ENCODE peak calls at places on chromosomes 4 and X, in nine cellular contexts. One of them, this sample, is unnamed.
A peak's percentile ranks its signal among the peaks of the same experiment; 100 is the strongest.

GRCh38 chrX:132676102-132676501 is 187.3 kb upstream of the MBNL3 start:
- DNase-seq in A172: no peak
- DNase-seq in kidney: no peak
- DNase-seq in NCI-H1092: no peak
- DNase-seq in tibial artery: no peak
- DNase-seq in NCI-H1930: no peak
- DNase-seq in hypothalamus: no peak
- DNase-seq in left ventricle myocardium inferior: no peak
- DNase-seq in activated CD4-positive, alpha-beta T cell treated with anti-CD3 and anti-CD28 coated beads, Interleukin-2, amount 10 ng/mL, durations not matched to agents 7 days and 5 days: no peak
- DNase-seq in this sample: no peak

GRCh38 chr4:82388405-82388804 is 14.6 kb upstream of the HNRNPD start:
- DNase-seq in NCI-H1930: no peak
- DNase-seq in activated CD4-positive, alpha-beta T cell treated with anti-CD3 and anti-CD28 coated beads, Interleukin-2, amount 10 ng/mL, durations not matched to agents 7 days and 5 days: no peak
- DNase-seq in tibial artery: no peak
- DNase-seq in kidney: no peak
- DNase-seq in hypothalamus: no peak
- DNase-seq in left ventricle myocardium inferior: no peak
- DNase-seq in A172: no peak
- DNase-seq in NCI-H1092: no peak
- DNase-seq in this sample: no peak

GRCh38 chr4:85940131-85940530 is 419.7 kb downstream of the MAPK10 start:
- DNase-seq in hypothalamus: no peak
- DNase-seq in NCI-H1930: no peak
- DNase-seq in tibial artery: no peak
- DNase-seq in activated CD4-positive, alpha-beta T cell treated with anti-CD3 and anti-CD28 coated beads, Interleukin-2, amount 10 ng/mL, durations not matched to agents 7 days and 5 days: no peak
- DNase-seq in NCI-H1092: no peak
- DNase-seq in A172: no peak
- DNase-seq in kidney: no peak
- DNase-seq in left ventricle myocardium inferior: no peak
- DNase-seq in this sample: no peak

GRCh38 chr4:37471971-37472370 is 214.2 kb downstream of the RELL1 start:
- DNase-seq in A172: no peak
- DNase-seq in kidney: peak; percentile 73
- DNase-seq in NCI-H1092: no peak
- DNase-seq in NCI-H1930: no peak
- DNase-seq in hypothalamus: no peak
- DNase-seq in tibial artery: peak; percentile 29
- DNase-seq in left ventricle myocardium inferior: no peak
- DNase-seq in activated CD4-positive, alpha-beta T cell treated with anti-CD3 and anti-CD28 coated beads, Interleukin-2, amount 10 ng/mL, durations not matched to agents 7 days and 5 days: no peak
- DNase-seq in this sample: peak; percentile 73

GRCh38 chrX:3712080-3712869 is 1.2 kb downstream of the PRKX start:
- DNase-seq in tibial artery: peak; percentile 21
- DNase-seq in NCI-H1092: no peak
- DNase-seq in kidney: no peak
- DNase-seq in activated CD4-positive, alpha-beta T cell treated with anti-CD3 and anti-CD28 coated beads, Interleukin-2, amount 10 ng/mL, durations not matched to agents 7 days and 5 days: no peak
- DNase-seq in NCI-H1930: no peak
- DNase-seq in A172: no peak
- DNase-seq in left ventricle myocardium inferior: no peak
- DNase-seq in hypothalamus: peak; percentile 2
- DNase-seq in this sample: no peak

GRCh38 chrX:14015294-14015693 is 14.4 kb downstream of the GEMIN8 start:
- DNase-seq in NCI-H1092: no peak
- DNase-seq in NCI-H1930: no peak
- DNase-seq in left ventricle myocardium inferior: no peak
- DNase-seq in tibial artery: no peak
- DNase-seq in kidney: no peak
- DNase-seq in hypothalamus: no peak
- DNase-seq in A172: no peak
- DNase-seq in activated CD4-positive, alpha-beta T cell treated with anti-CD3 and anti-CD28 coated beads, Interleukin-2, amount 10 ng/mL, durations not matched to agents 7 days and 5 days: no peak
- DNase-seq in this sample: no peak

GRCh38 chr4:40865696-40866095 is 115.9 kb downstream of the NSUN7 start:
- DNase-seq in kidney: no peak
- DNase-seq in tibial artery: no peak
- DNase-seq in NCI-H1092: no peak
- DNase-seq in hypothalamus: no peak
- DNase-seq in A172: peak; percentile 47
- DNase-seq in activated CD4-positive, alpha-beta T cell treated with anti-CD3 and anti-CD28 coated beads, Interleukin-2, amount 10 ng/mL, durations not matched to agents 7 days and 5 days: no peak
- DNase-seq in left ventricle myocardium inferior: no peak
- DNase-seq in NCI-H1930: no peak
- DNase-seq in this sample: no peak

GRCh38 chrX:17697191-17697590 is 40.1 kb upstream of the SCML1 start:
- DNase-seq in left ventricle myocardium inferior: no peak
- DNase-seq in tibial artery: no peak
- DNase-seq in hypothalamus: no peak
- DNase-seq in A172: no peak
- DNase-seq in activated CD4-positive, alpha-beta T cell treated with anti-CD3 and anti-CD28 coated beads, Interleukin-2, amount 10 ng/mL, durations not matched to agents 7 days and 5 days: no peak
- DNase-seq in kidney: no peak
- DNase-seq in NCI-H1092: no peak
- DNase-seq in NCI-H1930: no peak
- DNase-seq in this sample: no peak

GRCh38 chrX:24081661-24082154 is 27.0 kb downstream of the EIF2S3 start:
- DNase-seq in A172: peak; percentile 74
- DNase-seq in activated CD4-positive, alpha-beta T cell treated with anti-CD3 and anti-CD28 coated beads, Interleukin-2, amount 10 ng/mL, durations not matched to agents 7 days and 5 days: peak; percentile 60
- DNase-seq in tibial artery: peak; percentile 36
- DNase-seq in NCI-H1092: peak; percentile 59
- DNase-seq in kidney: no peak
- DNase-seq in NCI-H1930: peak; percentile 24
- DNase-seq in hypothalamus: peak; percentile 2
- DNase-seq in left ventricle myocardium inferior: peak; percentile 30
- DNase-seq in this sample: peak; percentile 64

GRCh38 chrX:18793601-18794089 is 86.2 kb downstream of the PPEF1 start:
- DNase-seq in left ventricle myocardium inferior: no peak
- DNase-seq in hypothalamus: no peak
- DNase-seq in NCI-H1930: peak; percentile 1
- DNase-seq in tibial artery: no peak
- DNase-seq in activated CD4-positive, alpha-beta T cell treated with anti-CD3 and anti-CD28 coated beads, Interleukin-2, amount 10 ng/mL, durations not matched to agents 7 days and 5 days: no peak
- DNase-seq in A172: no peak
- DNase-seq in kidney: no peak
- DNase-seq in NCI-H1092: no peak
- DNase-seq in this sample: no peak

GRCh38 chrX:10514891-10515290 is 105.5 kb downstream of the MID1 start:
- DNase-seq in left ventricle myocardium inferior: no peak
- DNase-seq in kidney: no peak
- DNase-seq in A172: no peak
- DNase-seq in tibial artery: no peak
- DNase-seq in activated CD4-positive, alpha-beta T cell treated with anti-CD3 and anti-CD28 coated beads, Interleukin-2, amount 10 ng/mL, durations not matched to agents 7 days and 5 days: no peak
- DNase-seq in NCI-H1930: no peak
- DNase-seq in hypothalamus: no peak
- DNase-seq in NCI-H1092: no peak
- DNase-seq in this sample: no peak

GRCh38 chrX:69152398-69152797 is 12.9 kb downstream of the PJA1 start:
- DNase-seq in A172: peak; percentile 29
- DNase-seq in activated CD4-positive, alpha-beta T cell treated with anti-CD3 and anti-CD28 coated beads, Interleukin-2, amount 10 ng/mL, durations not matched to agents 7 days and 5 days: no peak
- DNase-seq in kidney: no peak
- DNase-seq in tibial artery: peak; percentile 48
- DNase-seq in NCI-H1930: no peak
- DNase-seq in NCI-H1092: peak; percentile 55
- DNase-seq in left ventricle myocardium inferior: no peak
- DNase-seq in hypothalamus: peak; percentile 5
- DNase-seq in this sample: no peak

GRCh38 chrX:122878269-122878668 is 305.8 kb upstream of the GRIA3 start:
- DNase-seq in tibial artery: no peak
- DNase-seq in hypothalamus: no peak
- DNase-seq in activated CD4-positive, alpha-beta T cell treated with anti-CD3 and anti-CD28 coated beads, Interleukin-2, amount 10 ng/mL, durations not matched to agents 7 days and 5 days: no peak
- DNase-seq in NCI-H1092: no peak
- DNase-seq in kidney: no peak
- DNase-seq in NCI-H1930: no peak
- DNase-seq in A172: no peak
- DNase-seq in left ventricle myocardium inferior: no peak
- DNase-seq in this sample: no peak

GRCh38 chrX:138917781-138918180 is 206.3 kb upstream of the FGF13 start:
- DNase-seq in left ventricle myocardium inferior: no peak
- DNase-seq in NCI-H1930: no peak
- DNase-seq in NCI-H1092: no peak
- DNase-seq in activated CD4-positive, alpha-beta T cell treated with anti-CD3 and anti-CD28 coated beads, Interleukin-2, amount 10 ng/mL, durations not matched to agents 7 days and 5 days: no peak
- DNase-seq in hypothalamus: no peak
- DNase-seq in kidney: no peak
- DNase-seq in A172: peak; percentile 8
- DNase-seq in tibial artery: no peak
- DNase-seq in this sample: no peak

GRCh38 chr4:186405957-186406356 is 140.0 kb downstream of the F11 start:
- DNase-seq in NCI-H1930: no peak
- DNase-seq in tibial artery: no peak
- DNase-seq in hypothalamus: no peak
- DNase-seq in NCI-H1092: no peak
- DNase-seq in kidney: no peak
- DNase-seq in A172: no peak
- DNase-seq in activated CD4-positive, alpha-beta T cell treated with anti-CD3 and anti-CD28 coated beads, Interleukin-2, amount 10 ng/mL, durations not matched to agents 7 days and 5 days: no peak
- DNase-seq in left ventricle myocardium inferior: no peak
- DNase-seq in this sample: no peak

GRCh38 chr4:184536070-184536880 is 61.9 kb upstream of the IRF2 start:
- DNase-seq in A172: peak; percentile 5
- DNase-seq in left ventricle myocardium inferior: no peak
- DNase-seq in NCI-H1930: no peak
- DNase-seq in hypothalamus: no peak
- DNase-seq in kidney: no peak
- DNase-seq in NCI-H1092: no peak
- DNase-seq in activated CD4-positive, alpha-beta T cell treated with anti-CD3 and anti-CD28 coated beads, Interleukin-2, amount 10 ng/mL, durations not matched to agents 7 days and 5 days: no peak
- DNase-seq in tibial artery: no peak
- DNase-seq in this sample: no peak

GRCh38 chrX:45850197-45850774 is 649.6 kb upstream of the DIPK2B start:
- DNase-seq in NCI-H1092: no peak
- DNase-seq in NCI-H1930: no peak
- DNase-seq in activated CD4-positive, alpha-beta T cell treated with anti-CD3 and anti-CD28 coated beads, Interleukin-2, amount 10 ng/mL, durations not matched to agents 7 days and 5 days: peak; percentile 28
- DNase-seq in left ventricle myocardium inferior: no peak
- DNase-seq in kidney: no peak
- DNase-seq in hypothalamus: no peak
- DNase-seq in A172: peak; percentile 18
- DNase-seq in tibial artery: no peak
- DNase-seq in this sample: no peak

GRCh38 chr4:23818097-23818648 is 71.7 kb downstream of the PPARGC1A start:
- DNase-seq in hypothalamus: no peak
- DNase-seq in tibial artery: no peak
- DNase-seq in activated CD4-positive, alpha-beta T cell treated with anti-CD3 and anti-CD28 coated beads, Interleukin-2, amount 10 ng/mL, durations not matched to agents 7 days and 5 days: no peak
- DNase-seq in A172: no peak
- DNase-seq in kidney: no peak
- DNase-seq in left ventricle myocardium inferior: no peak
- DNase-seq in NCI-H1092: peak; percentile 56
- DNase-seq in NCI-H1930: peak; percentile 93
- DNase-seq in this sample: no peak

GRCh38 chrX:138128025-138128671 is 562.2 kb downstream of the ZIC3 start:
- DNase-seq in tibial artery: no peak
- DNase-seq in kidney: no peak
- DNase-seq in left ventricle myocardium inferior: no peak
- DNase-seq in NCI-H1092: no peak
- DNase-seq in hypothalamus: no peak
- DNase-seq in activated CD4-positive, alpha-beta T cell treated with anti-CD3 and anti-CD28 coated beads, Interleukin-2, amount 10 ng/mL, durations not matched to agents 7 days and 5 days: peak; percentile 15
- DNase-seq in NCI-H1930: peak; percentile 23
- DNase-seq in A172: no peak
- DNase-seq in this sample: no peak

GRCh38 chrX:153414838-153415552 is 3.7 kb downstream of the ZFP92 start:
- DNase-seq in hypothalamus: no peak
- DNase-seq in kidney: no peak
- DNase-seq in left ventricle myocardium inferior: peak; percentile 27
- DNase-seq in NCI-H1930: no peak
- DNase-seq in activated CD4-positive, alpha-beta T cell treated with anti-CD3 and anti-CD28 coated beads, Interleukin-2, amount 10 ng/mL, durations not matched to agents 7 days and 5 days: no peak
- DNase-seq in NCI-H1092: no peak
- DNase-seq in A172: no peak
- DNase-seq in tibial artery: no peak
- DNase-seq in this sample: no peak

GRCh38 chr4:43325220-43325967 is 432.9 kb downstream of the GRXCR1 start:
- DNase-seq in activated CD4-positive, alpha-beta T cell treated with anti-CD3 and anti-CD28 coated beads, Interleukin-2, amount 10 ng/mL, durations not matched to agents 7 days and 5 days: no peak
- DNase-seq in kidney: no peak
- DNase-seq in left ventricle myocardium inferior: no peak
- DNase-seq in tibial artery: no peak
- DNase-seq in A172: no peak
- DNase-seq in hypothalamus: no peak
- DNase-seq in NCI-H1092: no peak
- DNase-seq in NCI-H1930: no peak
- DNase-seq in this sample: no peak

GRCh38 chr4:67122029-67122428 is 423.3 kb downstream of the CENPC start:
- DNase-seq in left ventricle myocardium inferior: no peak
- DNase-seq in NCI-H1092: no peak
- DNase-seq in A172: no peak
- DNase-seq in activated CD4-positive, alpha-beta T cell treated with anti-CD3 and anti-CD28 coated beads, Interleukin-2, amount 10 ng/mL, durations not matched to agents 7 days and 5 days: no peak
- DNase-seq in NCI-H1930: no peak
- DNase-seq in hypothalamus: no peak
- DNase-seq in tibial artery: no peak
- DNase-seq in kidney: no peak
- DNase-seq in this sample: no peak

GRCh38 chr4:174041555-174042110 is 241.8 kb downstream of the FBXO8 start:
- DNase-seq in left ventricle myocardium inferior: no peak
- DNase-seq in activated CD4-positive, alpha-beta T cell treated with anti-CD3 and anti-CD28 coated beads, Interleukin-2, amount 10 ng/mL, durations not matched to agents 7 days and 5 days: no peak
- DNase-seq in kidney: no peak
- DNase-seq in A172: no peak
- DNase-seq in NCI-H1092: no peak
- DNase-seq in tibial artery: no peak
- DNase-seq in NCI-H1930: peak; percentile 73
- DNase-seq in hypothalamus: no peak
- DNase-seq in this sample: no peak

GRCh38 chr4:7422898-7423180 is 11.9 kb downstream of the PSAPL1 start:
- DNase-seq in A172: no peak
- DNase-seq in NCI-H1930: no peak
- DNase-seq in activated CD4-positive, alpha-beta T cell treated with anti-CD3 and anti-CD28 coated beads, Interleukin-2, amount 10 ng/mL, durations not matched to agents 7 days and 5 days: no peak
- DNase-seq in left ventricle myocardium inferior: no peak
- DNase-seq in kidney: no peak
- DNase-seq in NCI-H1092: no peak
- DNase-seq in tibial artery: peak; percentile 17
- DNase-seq in hypothalamus: no peak
- DNase-seq in this sample: no peak

GRCh38 chr4:3236326-3236878 is 12.6 kb upstream of the MSANTD1 start:
- DNase-seq in NCI-H1930: no peak
- DNase-seq in kidney: no peak
- DNase-seq in hypothalamus: no peak
- DNase-seq in NCI-H1092: no peak
- DNase-seq in left ventricle myocardium inferior: no peak
- DNase-seq in activated CD4-positive, alpha-beta T cell treated with anti-CD3 and anti-CD28 coated beads, Interleukin-2, amount 10 ng/mL, durations not matched to agents 7 days and 5 days: no peak
- DNase-seq in A172: no peak
- DNase-seq in tibial artery: no peak
- DNase-seq in this sample: no peak

GRCh38 chr4:84573738-84574720 is 8.9 kb upstream of the CDS1 start:
- DNase-seq in NCI-H1930: no peak
- DNase-seq in hypothalamus: no peak
- DNase-seq in activated CD4-positive, alpha-beta T cell treated with anti-CD3 and anti-CD28 coated beads, Interleukin-2, amount 10 ng/mL, durations not matched to agents 7 days and 5 days: no peak
- DNase-seq in tibial artery: no peak
- DNase-seq in left ventricle myocardium inferior: no peak
- DNase-seq in A172: peak; percentile 53
- DNase-seq in kidney: no peak
- DNase-seq in NCI-H1092: no peak
- DNase-seq in this sample: no peak

GRCh38 chr4:77959566-77960338 is 97.1 kb downstream of the MRPL1 start:
- DNase-seq in A172: peak; percentile 25
- DNase-seq in kidney: no peak
- DNase-seq in NCI-H1930: peak; percentile 56
- DNase-seq in NCI-H1092: peak; percentile 53
- DNase-seq in tibial artery: no peak
- DNase-seq in hypothalamus: no peak
- DNase-seq in activated CD4-positive, alpha-beta T cell treated with anti-CD3 and anti-CD28 coated beads, Interleukin-2, amount 10 ng/mL, durations not matched to agents 7 days and 5 days: peak; percentile 35
- DNase-seq in left ventricle myocardium inferior: no peak
- DNase-seq in this sample: no peak

GRCh38 chr4:16082424-16083216 is 1.2 kb downstream of the PROM1 start:
- DNase-seq in NCI-H1930: no peak
- DNase-seq in hypothalamus: peak; percentile 15
- DNase-seq in kidney: peak; percentile 86
- DNase-seq in A172: no peak
- DNase-seq in left ventricle myocardium inferior: no peak
- DNase-seq in activated CD4-positive, alpha-beta T cell treated with anti-CD3 and anti-CD28 coated beads, Interleukin-2, amount 10 ng/mL, durations not matched to agents 7 days and 5 days: no peak
- DNase-seq in tibial artery: no peak
- DNase-seq in NCI-H1092: peak; percentile 56
- DNase-seq in this sample: no peak

GRCh38 chr4:2754848-2755820 is 1.0 kb downstream of the TNIP2 start:
- DNase-seq in left ventricle myocardium inferior: no peak
- DNase-seq in NCI-H1092: no peak
- DNase-seq in activated CD4-positive, alpha-beta T cell treated with anti-CD3 and anti-CD28 coated beads, Interleukin-2, amount 10 ng/mL, durations not matched to agents 7 days and 5 days: no peak
- DNase-seq in tibial artery: no peak
- DNase-seq in A172: no peak
- DNase-seq in hypothalamus: no peak
- DNase-seq in NCI-H1930: no peak
- DNase-seq in kidney: no peak
- DNase-seq in this sample: no peak

GRCh38 chrX:7108995-7109634 is 38.4 kb upstream of the STS start:
- DNase-seq in kidney: no peak
- DNase-seq in NCI-H1930: no peak
- DNase-seq in left ventricle myocardium inferior: no peak
- DNase-seq in NCI-H1092: no peak
- DNase-seq in activated CD4-positive, alpha-beta T cell treated with anti-CD3 and anti-CD28 coated beads, Interleukin-2, amount 10 ng/mL, durations not matched to agents 7 days and 5 days: no peak
- DNase-seq in tibial artery: no peak
- DNase-seq in A172: no peak
- DNase-seq in hypothalamus: no peak
- DNase-seq in this sample: no peak

GRCh38 chr4:150867148-150867547 is 147.9 kb downstream of the LRBA start:
- DNase-seq in activated CD4-positive, alpha-beta T cell treated with anti-CD3 and anti-CD28 coated beads, Interleukin-2, amount 10 ng/mL, durations not matched to agents 7 days and 5 days: peak; percentile 74
- DNase-seq in NCI-H1092: peak; percentile 82
- DNase-seq in left ventricle myocardium inferior: no peak
- DNase-seq in hypothalamus: no peak
- DNase-seq in tibial artery: no peak
- DNase-seq in NCI-H1930: peak; percentile 59
- DNase-seq in A172: peak; percentile 71
- DNase-seq in kidney: no peak
- DNase-seq in this sample: no peak

This sample was measured in stomach.